ENCODE peak calls at places on chromosomes 4 and X, in four cellular contexts. H, V, K and N are unnamed samples.

GRCh38 chrX:50814701-50815476 is 895 bp upstream of the SHROOM4 start:
- DNase-seq in H (peak), V (no peak), K (peak), N (no peak)

GRCh38 chr4:150588341-150588740 is 6.4 kb downstream of the MAB21L2 start:
- DNase-seq in H (no peak), V (no peak), K (no peak), N (no peak)

GRCh38 chrX:46873746-46874145 is 36.9 kb downstream of the RP2 start:
- DNase-seq in H (peak), V (no peak), K (no peak), N (no peak)

GRCh38 chr4:78624048-78624447 is 72.5 kb downstream of the ANXA3 start:
- DNase-seq in H (no peak), V (no peak), K (no peak), N (no peak)

GRCh38 chrX:141982296-141982695 is 78.6 kb downstream of the MAGEC1 start:
- DNase-seq in H (no peak), V (no peak), K (no peak), N (no peak)

GRCh38 chrX:47231167-47231566 is 1.6 kb upstream of the USP11 start:
- DNase-seq in H (no peak), V (no peak), K (peak), N (no peak)

GRCh38 chrX:323721-324628 is 5.4 kb upstream of the GTPBP6 start:
- DNase-seq in H (peak), V (peak), K (no peak), N (no peak)

GRCh38 chr4:112942077-112942476 is 107.4 kb upstream of the ANK2 start:
- DNase-seq in H (no peak), V (no peak), K (no peak), N (no peak)

GRCh38 chr4:55794053-55794452 is 25.5 kb upstream of the EXOC1L start:
- DNase-seq in H (no peak), V (no peak), K (no peak), N (no peak)

GRCh38 chrX:135453381-135453780 is 31.6 kb downstream of the SMIM10L2A start:
- DNase-seq in H (no peak), V (no peak), K (no peak), N (no peak)

GRCh38 chr4:168555437-168555836 is 58.6 kb downstream of the PALLD start:
- DNase-seq in H (no peak), V (no peak), K (no peak), N (no peak)

GRCh38 chr4:183430317-183430986 is 14.0 kb upstream of the CDKN2AIP start:
- DNase-seq in H (no peak), V (no peak), K (no peak), N (no peak)

GRCh38 chr4:10806993-10807645 is 122.6 kb upstream of the CLNK start:
- DNase-seq in H (no peak), V (no peak), K (no peak), N (no peak)

GRCh38 chrX:47991263-47992092 is 12.3 kb downstream of the ZNF182 start:
- DNase-seq in H (peak), V (no peak), K (no peak), N (no peak)

GRCh38 chr4:98638661-98639060 is 19.8 kb downstream of the TSPAN5 start:
- DNase-seq in H (peak), V (no peak), K (no peak), N (no peak)

GRCh38 chr4:77155631-77156345 is 1.2 kb upstream of the CCNG2 start:
- DNase-seq in H (no peak), V (no peak), K (no peak), N (no peak)

GRCh38 chrX:119605398-119605738 is 856 bp downstream of the NKRF start:
- DNase-seq in H (peak), V (no peak), K (no peak), N (no peak)

GRCh38 chr4:98586634-98587354 is 71.6 kb downstream of the TSPAN5 start:
- DNase-seq in H (no peak), V (no peak), K (peak), N (no peak)

GRCh38 chrX:21479695-21480280 is 105.6 kb downstream of the CNKSR2 start:
- DNase-seq in H (peak), V (no peak), K (no peak), N (peak)

GRCh38 chr4:121597346-121597934 is 99.3 kb downstream of the ANXA5 start:
- DNase-seq in H (peak), V (peak), K (no peak), N (no peak)

GRCh38 chr4:176400816-176401461 is 81.2 kb downstream of the SPCS3 start:
- DNase-seq in H (peak), V (no peak), K (no peak), N (peak)

GRCh38 chr4:169098054-169098896 is 88.2 kb upstream of the CBR4 start:
- DNase-seq in H (peak), V (no peak), K (no peak), N (no peak)

GRCh38 chr4:169147217-169147616 is 123.5 kb downstream of the SH3RF1 start:
- DNase-seq in H (peak), V (peak), K (no peak), N (peak)

GRCh38 chr4:101102114-101102752 is 245.1 kb downstream of the PPP3CA start:
- DNase-seq in H (peak), V (no peak), K (peak), N (peak)

GRCh38 chr4:2753444-2753843 is 2.7 kb downstream of the TNIP2 start:
- DNase-seq in H (no peak), V (no peak), K (no peak), N (no peak)

GRCh38 chr4:47213539-47213938 is 182.2 kb downstream of the GABRB1 start:
- DNase-seq in H (no peak), V (no peak), K (no peak), N (no peak)

GRCh38 chrX:80879916-80880315 is 70.2 kb upstream of the BRWD3 start:
- DNase-seq in H (peak), V (no peak), K (no peak), N (no peak)

GRCh38 chr4:81565137-81565870 is 93.6 kb upstream of the RASGEF1B start:
- DNase-seq in H (peak), V (no peak), K (peak), N (no peak)

GRCh38 chr4:173415092-173415491 is 16.2 kb upstream of the SCRG1 start:
- DNase-seq in H (peak), V (no peak), K (no peak), N (no peak)

GRCh38 chr4:133186845-133187244 is 37.8 kb downstream of the PCDH10 start:
- DNase-seq in H (peak), V (no peak), K (no peak), N (no peak)

GRCh38 chr4:153641532-153641931 is 42.5 kb upstream of the TLR2 start:
- DNase-seq in H (no peak), V (no peak), K (no peak), N (no peak)
- H3K4me3 ChIP-seq in H (no peak), V (no peak), K (no peak), N (no peak)

GRCh38 chrX:68060506-68061205 is 372.6 kb downstream of the OPHN1 start:
- DNase-seq in H (peak), V (no peak), K (no peak), N (no peak)
- TF ChIP-seq CTCF in H (no peak), V (no peak), K (no peak), N (no peak)

GRCh38 chr4:165331823-165332222 is 4.4 kb downstream of the MSMO1 start:
- DNase-seq in H (no peak), V (no peak), K (no peak), N (no peak)

GRCh38 chr4:165330666-165331065 is 3.2 kb downstream of the MSMO1 start:
- DNase-seq in H (no peak), V (no peak), K (no peak), N (no peak)

GRCh38 chr4:165332502-165332901 is 5.0 kb downstream of the MSMO1 start:
- DNase-seq in H (no peak), V (no peak), K (no peak), N (no peak)

GRCh38 chr4:165330071-165330470 is 2.6 kb downstream of the MSMO1 start:
- DNase-seq in H (no peak), V (no peak), K (no peak), N (no peak)

DNA sequence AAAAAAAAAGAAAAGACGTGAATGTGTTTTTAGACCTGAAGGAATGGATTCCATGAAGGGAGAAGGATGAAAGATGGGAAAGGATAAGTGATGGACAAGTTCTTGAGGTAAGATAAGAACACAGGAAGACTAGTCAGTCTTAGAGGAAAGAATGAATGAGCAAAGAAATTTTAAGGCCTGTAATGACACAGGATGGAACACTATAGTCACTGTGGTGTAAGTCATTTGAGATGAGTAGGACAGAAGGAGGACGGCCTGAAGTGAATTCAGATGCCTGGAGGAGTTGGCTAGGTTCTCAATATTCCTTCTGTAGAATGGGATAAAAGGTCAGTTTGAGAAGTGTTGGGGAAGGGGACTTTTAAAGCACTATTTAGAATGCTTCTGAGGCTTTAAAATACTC is 3.8 kb downstream of the MSMO1 start:
- DNase-seq in H (no peak), V (no peak), K (no peak), N (no peak)
- H3K4me3 ChIP-seq in H (peak), V (no peak), K (peak), N (peak)

GRCh38 chr4:158170691-158171455 is 2.0 kb downstream of the GASK1B start:
- DNase-seq in H (peak), V (no peak), K (peak), N (no peak)
- TF ChIP-seq CTCF in H (peak), V (no peak), K (peak), N (peak)

GRCh38 chrX:98068210-98068609 is 1184.5 kb downstream of the RPA4 start:
- DNase-seq in H (no peak), V (no peak), K (no peak), N (no peak)

GRCh38 chrX:98067611-98068010 is 1183.9 kb downstream of the RPA4 start:
- DNase-seq in H (peak), V (no peak), K (no peak), N (no peak)

DNA sequence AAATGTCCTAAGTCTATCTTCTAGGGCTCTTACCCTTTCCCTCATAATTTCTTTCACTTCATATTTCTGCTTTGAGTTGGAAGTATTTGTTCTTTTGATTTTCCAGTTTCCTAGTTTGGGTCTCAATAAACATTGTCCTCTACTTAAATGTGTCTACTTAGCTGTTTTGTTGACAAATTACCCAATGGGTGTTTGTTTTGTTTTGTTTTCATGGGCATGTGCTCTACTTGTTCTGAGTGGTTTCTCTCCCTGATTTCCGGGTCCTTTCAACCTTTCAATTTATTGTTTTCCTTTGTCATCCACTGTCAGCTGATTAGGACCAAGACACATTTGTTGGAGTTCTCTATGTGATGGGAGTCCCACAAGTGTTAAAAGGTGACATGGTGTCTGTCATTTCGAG is 1181.4 kb downstream of the RPA4 start:
- DNase-seq in H (no peak), V (no peak), K (no peak), N (no peak)
- H3K4me3 ChIP-seq in H (no peak), V (no peak), K (no peak), N (no peak)

GRCh38 chrX:49172280-49172780 is 632 bp downstream of the PLP2 start:
- DNase-seq in H (peak), V (no peak), K (no peak), N (no peak)
- TF ChIP-seq CTCF in H (no peak), V (no peak), K (no peak), N (no peak)

DNA sequence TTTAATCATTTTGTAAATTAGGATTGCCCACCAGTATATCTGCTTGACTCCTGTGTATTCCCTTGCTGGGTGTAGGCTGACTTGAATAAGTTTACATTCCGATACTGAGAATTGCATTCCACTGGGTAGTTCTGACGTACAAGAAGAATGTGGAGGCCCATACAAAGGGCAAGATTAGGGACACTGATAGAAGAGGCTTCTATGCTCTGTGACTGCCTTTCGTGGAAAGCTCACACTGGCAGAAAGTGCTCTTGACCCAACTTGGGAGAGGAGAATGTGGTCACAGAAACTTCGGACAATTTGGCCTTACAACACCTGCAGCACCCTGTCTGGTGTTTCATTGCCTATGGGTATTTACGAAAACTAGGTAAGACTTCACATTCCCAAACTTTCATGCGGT is 126.3 kb downstream of the RAPGEF2 start:
- DNase-seq in H (peak), V (no peak), K (no peak), N (peak)
- H3K4me3 ChIP-seq in H (peak), V (no peak), K (peak), N (no peak)

DNA sequence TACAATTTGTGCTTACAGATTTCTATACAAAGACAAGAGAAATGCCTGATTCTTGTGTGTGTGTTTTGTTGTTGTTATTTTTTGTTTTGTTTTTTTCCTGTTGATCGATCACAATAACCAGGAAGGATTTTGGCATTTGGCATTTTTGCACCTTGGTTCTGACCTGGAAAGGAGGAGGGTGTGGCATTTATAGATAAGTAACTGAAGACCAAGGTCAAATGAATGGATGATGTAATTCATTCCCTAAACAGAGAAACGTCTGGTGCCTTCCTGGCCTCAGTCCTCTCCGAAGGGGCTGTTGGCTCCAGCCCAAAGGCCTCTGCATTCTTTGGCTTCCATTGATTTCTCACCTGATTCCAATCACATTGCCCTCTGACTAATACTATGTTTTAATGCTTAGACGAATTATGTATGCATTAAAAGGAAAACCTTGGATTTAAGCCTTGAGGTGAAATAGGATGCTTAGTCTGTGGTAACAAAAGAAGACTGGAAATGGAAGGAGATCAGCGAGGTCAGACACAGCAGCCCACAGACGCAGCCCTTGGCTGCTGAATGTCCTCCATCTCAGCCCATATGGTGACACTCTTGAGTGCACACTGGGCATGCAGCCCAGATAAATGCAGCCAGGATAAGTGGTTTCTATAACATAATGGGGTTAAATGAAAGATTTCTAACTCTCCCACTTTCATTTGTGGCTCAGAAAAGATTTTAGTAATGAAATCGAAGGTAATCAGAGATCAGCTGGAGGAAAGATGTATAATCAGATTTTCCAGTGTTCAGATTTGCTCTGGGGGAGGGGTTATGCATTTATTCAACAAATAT is 60.5 kb upstream of the TRIM2 start:
- DNase-seq in H (peak), V (peak), K (no peak), N (peak)
- TF ChIP-seq CTCF in H (no peak), V (no peak), K (no peak), N (no peak)

GRCh38 chrX:99301990-99302389 is 1108.1 kb downstream of the PCDH19 start:
- DNase-seq in H (peak), V (no peak), K (no peak), N (no peak)

GRCh38 chrX:99308302-99308701 is 1101.8 kb downstream of the PCDH19 start:
- DNase-seq in H (no peak), V (no peak), K (no peak), N (no peak)

DNA sequence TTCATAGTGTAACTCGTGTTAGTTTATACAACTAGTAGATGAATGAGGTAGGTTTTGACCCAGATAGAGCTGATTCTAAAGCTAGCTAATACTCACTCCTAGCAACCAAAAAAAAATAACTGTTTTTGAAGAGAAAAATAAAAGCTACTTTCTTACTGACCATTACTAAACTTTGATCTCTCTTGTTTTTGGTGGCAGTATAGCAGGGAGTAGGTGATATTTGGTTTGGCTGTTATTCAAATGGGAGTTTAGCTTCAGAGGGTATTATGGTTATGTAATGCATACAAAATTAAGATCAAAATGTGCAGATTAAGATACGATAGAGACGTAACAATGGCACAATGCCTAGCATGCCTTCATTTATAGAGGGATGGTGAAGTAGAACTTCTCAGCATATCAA is 1104.5 kb downstream of the PCDH19 start:
- DNase-seq in H (no peak), V (no peak), K (no peak), N (no peak)
- H3K4me3 ChIP-seq in H (no peak), V (no peak), K (no peak), N (no peak)